ENCODE peak calls at places on chromosome 13, in seven cellular contexts. I is activated CD8-positive, alpha-beta T cell treated with anti-CD3 and anti-CD28 coated beads, Interleukin-2, amount 10 ng/mL, durations not matched to agents 7 days and 5 days; F is activated naive CD4-positive, alpha-beta T cell treated with anti-CD3 and anti-CD28 coated beads, Interleukin-2, amount 50 U/mL, for 72 hours; T is activated CD4-positive, alpha-beta T cell treated with anti-CD3 and anti-CD28 coated beads for 36 hours; S is activated CD8-positive, alpha-beta memory T cell treated with anti-CD3 and anti-CD28 coated beads, Interleukin-2, amount 10 ng/mL, durations not matched to agents 7 days and 5 days; D is pancreas; Y is activated naive CD8-positive, alpha-beta T cell treated with anti-CD3 and anti-CD28 coated beads, Interleukin-2, amount 50 U/mL, for 24 hours. O is an unnamed sample.

GRCh38 chr13:79782541-79783216 is 301.7 kb downstream of the NDFIP2 start:
- ATAC-seq in D (peak), S (no peak), I (no peak), Y (no peak), T (no peak), F (no peak), O (no peak)

GRCh38 chr13:22126433-22127021 is 455.7 kb downstream of the FGF9 start:
- ATAC-seq in D (no peak), Y (peak), F (peak), I (peak), S (peak), T (peak), O (peak)

GRCh38 chr13:88590574-88590973 is 919.4 kb downstream of the SLITRK5 start:
- ATAC-seq in D (no peak), S (no peak), I (no peak), Y (no peak), T (no peak), F (no peak), O (no peak)

GRCh38 chr13:75417647-75418046 is 64.3 kb downstream of the TBC1D4 start:
- ATAC-seq in S (no peak), T (no peak), F (no peak), D (peak), Y (no peak), I (no peak), O (no peak)

GRCh38 chr13:52926971-52927370 is 78.5 kb upstream of the PCDH8 start:
- ATAC-seq in Y (no peak), I (no peak), S (no peak), F (no peak), T (no peak), D (no peak), O (no peak)

GRCh38 chr13:110912651-110913051 is 2.2 kb downstream of the ANKRD10 start:
- ATAC-seq in Y (no peak), I (no peak), D (no peak), S (no peak), F (no peak), T (no peak), O (no peak)

GRCh38 chr13:31733709-31734108 is 5.6 kb upstream of the RXFP2 start:
- ATAC-seq in S (no peak), T (no peak), F (no peak), D (no peak), I (no peak), Y (no peak), O (no peak)

GRCh38 chr13:102276479-102276878 is 125.4 kb downstream of the FGF14 start:
- ATAC-seq in D (no peak), I (no peak), T (no peak), Y (no peak), S (no peak), F (no peak), O (no peak)

GRCh38 chr13:31773538-31773937 is 34.2 kb downstream of the RXFP2 start:
- ATAC-seq in D (no peak), T (no peak), S (no peak), I (no peak), F (no peak), Y (no peak), O (no peak)

GRCh38 chr13:87147076-87147475 is 524.1 kb upstream of the SLITRK5 start:
- ATAC-seq in I (no peak), T (no peak), F (no peak), S (no peak), Y (no peak), D (no peak), O (no peak)

GRCh38 chr13:114315074-114315785 is 927 bp downstream of the CHAMP1 start:
- ATAC-seq in S (no peak), F (no peak), I (peak), T (peak), D (no peak), Y (no peak), O (no peak)

GRCh38 chr13:79682164-79682563 is 201.2 kb downstream of the NDFIP2 start:
- ATAC-seq in D (no peak), T (no peak), Y (no peak), I (no peak), S (no peak), F (no peak), O (no peak)

GRCh38 chr13:33090755-33091454 is 74.7 kb downstream of the KL start:
- ATAC-seq in D (no peak), T (no peak), I (no peak), Y (no peak), S (no peak), F (no peak), O (no peak)

GRCh38 chr13:105139048-105139379 is 1396.4 kb downstream of the EFNB2 start:
- ATAC-seq in I (no peak), T (peak), Y (peak), S (no peak), D (no peak), F (peak), O (peak)

GRCh38 chr13:51066091-51066831 is 44.8 kb downstream of the C13orf42 start:
- ATAC-seq in S (peak), I (no peak), F (no peak), T (no peak), Y (peak), D (no peak), O (no peak)

GRCh38 chr13:67148219-67148583 is 81.9 kb downstream of the PCDH9 start:
- ATAC-seq in F (no peak), I (no peak), D (no peak), Y (no peak), T (no peak), S (no peak), O (no peak)

GRCh38 chr13:46334008-46334407 is 53.0 kb downstream of the RUBCNL start:
- ATAC-seq in T (peak), D (no peak), S (no peak), I (no peak), Y (peak), F (peak), O (no peak)

O was measured in activated CD4-positive, CD25-positive, alpha-beta regulatory T cell treated with anti-CD3 and anti-CD28 coated beads, Interleukin-2, amount 50 U/mL, for 24 hours.